ENCODE peak calls at places on chromosomes 12 and 14, in five cellular contexts. R is left ventricle myocardium inferior, S is lower lobe of right lung, Y is HL-60, Q is fibroblast of lung. M is an unnamed sample. For H3K27me3, the result is how much of the 10 kb centered on the place peaks cover.

GRCh38 chr12:94590428-94590827 is 59.9 kb downstream of the TMCC3 start:
- DNase-seq in R (no peak), S (no peak), Y (no peak), Q (no peak), M (no peak)

GRCh38 chr12:132761032-132761910 is at the start of gene ANKLE2:
- DNase-seq in R (peak), S (peak), Y (peak), Q (peak), M (peak)

GRCh38 chr12:132285991-132286681 is 43.3 kb downstream of the GALNT9 start:
- DNase-seq in R (peak), S (peak), Y (no peak), Q (peak), M (peak)

GRCh38 chr14:55241673-55242072 is 29.5 kb upstream of the FBXO34 start:
- DNase-seq in R (no peak), S (no peak), Y (no peak), Q (no peak), M (no peak)

GRCh38 chr12:38823743-38824142 is 81.6 kb downstream of the CPNE8 start:
- DNase-seq in R (no peak), S (no peak), Y (no peak), Q (no peak), M (peak)

GRCh38 chr14:53055003-53055402 is 98.1 kb downstream of the DDHD1 start:
- DNase-seq in R (no peak), S (no peak), Y (no peak), Q (peak), M (peak)

GRCh38 chr12:13205809-13206559 is 9.5 kb downstream of the EMP1 start:
- DNase-seq in R (no peak), S (no peak), Y (no peak), Q (peak), M (peak)

GRCh38 chr14:53062856-53063255 is 90.3 kb downstream of the DDHD1 start:
- DNase-seq in R (no peak), S (no peak), Y (no peak), Q (peak), M (peak)

GRCh38 chr12:69252033-69252432 is 12.7 kb downstream of the CPSF6 start:
- DNase-seq in R (no peak), S (no peak), Y (no peak), Q (no peak), M (no peak)

GRCh38 chr12:124518051-124518932 is 49.1 kb downstream of the NCOR2 start:
- DNase-seq in R (peak), S (peak), Y (no peak), Q (peak), M (peak)

GRCh38 chr14:31930493-31931225 is 146.4 kb upstream of the ARHGAP5 start:
- DNase-seq in R (no peak), S (no peak), Y (no peak), Q (peak), M (peak)

GRCh38 chr14:95361373-95362179 is 41.9 kb upstream of the CLMN start:
- DNase-seq in R (no peak), S (peak), Y (peak), Q (peak), M (peak)

GRCh38 chr12:46174061-46174662 is 94.7 kb downstream of the SLC38A1 start:
- DNase-seq in R (no peak), S (no peak), Y (peak), Q (no peak), M (no peak)

GRCh38 chr14:94021416-94022157 is 4.6 kb upstream of the OTUB2 start:
- DNase-seq in R (peak), S (no peak), Y (no peak), Q (no peak), M (no peak)

GRCh38 chr14:69667938-69668336 is 56.5 kb downstream of the SUSD6 start:
- DNase-seq in R (no peak), S (no peak), Y (no peak), Q (no peak), M (no peak)

GRCh38 chr12:75308279-75308678 is 21.8 kb downstream of the CAPS2 start:
- DNase-seq in R (no peak), S (no peak), Y (no peak), Q (no peak), M (no peak)

GRCh38 chr12:27105746-27106536 is 23.6 kb upstream of the C12orf71 start:
- DNase-seq in R (no peak), S (no peak), Y (no peak), Q (no peak), M (peak)

GRCh38 chr12:100481021-100481420 is 7.4 kb downstream of the NR1H4 start:
- DNase-seq in R (no peak), S (no peak), Y (no peak), Q (no peak), M (no peak)

GRCh38 chr14:98952595-98953325 is 319.2 kb downstream of the BCL11B start:
- DNase-seq in R (no peak), S (no peak), Y (no peak), Q (peak), M (peak)

GRCh38 chr14:80522936-80523335 is 311.6 kb upstream of the DIO2 start:
- DNase-seq in R (no peak), S (no peak), Y (no peak), Q (peak), M (peak)

GRCh38 chr14:74251546-74252030 is 12.3 kb downstream of the VSX2 start:
- DNase-seq in R (peak), S (peak), Y (peak), Q (peak), M (peak)

GRCh38 chr14:50342211-50343080 is 30.3 kb downstream of the DMAC2L start:
- DNase-seq in R (peak), S (peak), Y (no peak), Q (peak), M (peak)

GRCh38 chr12:76611533-76611932 is 52.0 kb upstream of the OSBPL8 start:
- DNase-seq in R (no peak), S (no peak), Y (peak), Q (peak), M (peak)

GRCh38 chr12:108204117-108204516 is 75.0 kb downstream of the WSCD2 start:
- DNase-seq in R (no peak), S (no peak), Y (no peak), Q (no peak), M (no peak)

GRCh38 chr12:41019461-41019860 is 168.7 kb upstream of the PDZRN4 start:
- DNase-seq in R (no peak), S (no peak), Y (no peak), Q (no peak), M (no peak)

GRCh38 chr12:62622177-62622576 is 155.6 kb downstream of the MON2 start:
- DNase-seq in R (no peak), S (no peak), Y (no peak), Q (no peak), M (no peak)

GRCh38 chr12:25051583-25052190 is 102.8 kb upstream of the BCAT1 start:
- DNase-seq in R (no peak), S (peak), Y (peak), Q (no peak), M (no peak)

GRCh38 chr12:112796067-112796466 is 4.5 kb downstream of the RPH3A start:
- DNase-seq in R (no peak), S (no peak), Y (no peak), Q (no peak), M (peak)

GRCh38 chr14:105861985-105862465 is 335.6 kb downstream of the TMEM121 start:
- DNase-seq in R (peak), S (no peak), Y (no peak), Q (no peak), M (no peak)

GRCh38 chr14:91396959-91397815 is 20.4 kb downstream of the CCDC88C start:
- DNase-seq in R (no peak), S (peak), Y (peak), Q (no peak), M (peak)

GRCh38 chr12:29026419-29026818 is 122.7 kb upstream of the FAR2 start:
- DNase-seq in R (no peak), S (no peak), Y (no peak), Q (no peak), M (no peak)

GRCh38 chr12:90515199-90516175 is 439.5 kb downstream of the CCER1 start:
- DNase-seq in R (no peak), S (no peak), Y (no peak), Q (peak), M (peak)

DNA sequence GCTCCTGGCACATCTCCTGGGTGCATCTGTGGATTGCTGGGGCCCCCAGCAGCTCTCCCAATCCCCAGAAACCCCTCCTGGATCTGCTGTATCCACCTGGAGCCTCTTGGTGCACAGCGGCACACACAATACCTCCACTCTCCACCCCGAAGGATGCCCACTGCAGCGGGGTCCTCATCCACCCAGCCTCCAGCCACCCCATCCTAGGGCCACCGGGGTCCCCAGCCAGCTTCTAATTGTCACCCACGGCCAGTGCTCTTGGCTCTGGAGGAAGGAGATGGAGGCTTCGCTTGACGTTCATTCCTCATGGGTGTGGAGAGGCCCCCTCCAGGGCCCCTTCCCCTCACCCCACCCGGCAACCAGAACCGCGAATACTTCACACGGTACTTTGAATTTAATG is 31.6 kb upstream of the TMEM179 start:
- DNase-seq in R (no peak), S (no peak), Y (no peak), Q (no peak), M (no peak)
- H3K27me3 ChIP-seq in R (half or more), S (under half), Y (under half), Q (under half), M (under half)

GRCh38 chr14:88326352-88327103 is 3.5 kb upstream of the KCNK10 start:
- DNase-seq in R (no peak), S (no peak), Y (no peak), Q (no peak), M (no peak)
- H3K27me3 ChIP-seq in R (half or more), S (half or more), Y (half or more), Q (under half), M (under half)

GRCh38 chr12:67698711-67699603 is 50.4 kb downstream of the DYRK2 start:
- DNase-seq in R (no peak), S (no peak), Y (peak), Q (peak), M (peak)
- H3K27me3 ChIP-seq in R (under half), S (under half), Y (under half), Q (under half), M (under half)

DNA sequence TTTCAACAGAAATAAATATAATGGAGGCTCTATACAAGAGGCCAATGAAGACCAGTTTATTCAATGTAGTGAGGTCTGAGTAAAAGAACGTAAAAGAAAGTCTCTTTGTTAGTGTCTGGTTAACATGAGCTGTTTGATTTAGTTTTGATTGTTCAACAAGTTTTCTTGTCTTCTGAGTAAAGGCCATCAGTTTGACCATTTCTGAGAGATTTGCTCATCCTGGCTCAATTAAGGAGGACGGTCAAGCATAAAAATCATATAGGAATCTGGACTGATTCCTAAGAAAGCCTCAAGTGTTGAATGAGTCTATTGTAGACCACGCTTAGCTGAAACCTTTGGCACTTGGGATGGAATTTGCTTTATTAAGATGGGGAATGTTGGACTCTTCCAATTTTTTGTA is 32.5 kb upstream of the FGF23 start:
- DNase-seq in R (no peak), S (no peak), Y (no peak), Q (no peak), M (no peak)
- H3K27me3 ChIP-seq in R (under half), S (under half), Y (under half), Q (under half), M (under half)

GRCh38 chr12:65121956-65122469 is 908 bp upstream of the WIF1 start:
- DNase-seq in R (no peak), S (no peak), Y (no peak), Q (no peak), M (no peak)

GRCh38 chr12:65122661-65123060 is 1.6 kb upstream of the WIF1 start:
- DNase-seq in R (no peak), S (no peak), Y (no peak), Q (no peak), M (no peak)

GRCh38 chr12:65121049-65121955 is at the start of gene WIF1:
- DNase-seq in R (no peak), S (peak), Y (peak), Q (peak), M (peak)

GRCh38 chr12:65123435-65124063 is 2.4 kb upstream of the WIF1 start:
- DNase-seq in R (no peak), S (no peak), Y (peak), Q (peak), M (peak)

GRCh38 chr12:65119063-65119462 is 2.0 kb downstream of the WIF1 start:
- DNase-seq in R (no peak), S (no peak), Y (no peak), Q (no peak), M (no peak)
- H3K27me3 ChIP-seq in R (half or more), S (under half), Y (under half), Q (under half), M (under half)

GRCh38 chr12:57220770-57221168 is 4.2 kb downstream of the NXPH4 start:
- DNase-seq in R (no peak), S (no peak), Y (no peak), Q (no peak), M (no peak)
- H3K27me3 ChIP-seq in R (half or more), S (half or more), Y (half or more), Q (under half), M (half or more)

GRCh38 chr12:53958128-53958527 is 3.4 kb downstream of the HOXC12 start:
- DNase-seq in R (no peak), S (no peak), Y (no peak), Q (no peak), M (no peak)

GRCh38 chr12:53955776-53956250 is 1.1 kb downstream of the HOXC12 start:
- DNase-seq in R (no peak), S (no peak), Y (no peak), Q (no peak), M (no peak)

GRCh38 chr12:53955036-53955775 is 503 bp downstream of the HOXC12 start:
- DNase-seq in R (no peak), S (no peak), Y (no peak), Q (no peak), M (no peak)

GRCh38 chr12:53956251-53956887 is 1.7 kb downstream of the HOXC12 start:
- DNase-seq in R (no peak), S (no peak), Y (peak), Q (no peak), M (no peak)

DNA sequence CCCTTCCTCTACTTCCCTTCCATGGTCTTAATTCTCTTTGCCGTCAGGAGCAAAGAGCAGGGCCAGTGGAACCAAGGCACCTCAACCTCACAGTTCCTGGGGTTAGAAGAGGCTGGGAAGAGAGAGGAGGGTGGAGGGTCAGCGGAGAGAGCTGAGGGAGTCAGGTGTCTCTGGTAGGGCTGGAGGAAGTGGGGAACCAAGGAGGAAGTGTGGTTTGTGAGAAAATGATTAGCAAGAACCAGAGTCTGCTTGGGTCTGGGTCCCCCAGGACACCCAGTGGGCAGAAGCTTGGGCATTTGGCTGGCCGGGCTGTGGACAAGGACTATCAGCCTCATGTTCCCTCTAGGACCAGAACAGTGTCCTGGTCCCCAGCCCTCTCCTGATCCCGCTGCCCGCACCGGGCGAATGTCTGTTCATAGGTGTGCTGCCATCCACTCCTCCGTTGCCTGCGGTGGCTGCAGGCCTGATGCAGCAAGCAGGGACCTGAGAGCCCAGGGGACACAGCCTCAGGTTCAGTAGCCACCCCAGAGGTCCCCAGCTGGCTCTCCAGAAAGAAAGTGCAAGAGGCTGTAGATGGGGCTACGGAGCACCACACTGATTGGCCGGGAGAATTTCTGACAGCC is 2.3 kb downstream of the HOXC12 start:
- DNase-seq in R (no peak), S (no peak), Y (no peak), Q (no peak), M (no peak)
- H3K27me3 ChIP-seq in R (half or more), S (half or more), Y (half or more), Q (half or more), M (half or more)

GRCh38 chr12:89352492-89353187 is at the start of gene DUSP6:
- DNase-seq in R (peak), S (peak), Y (peak), Q (peak), M (peak)
- H3K27me3 ChIP-seq in R (under half), S (under half), Y (under half), Q (under half), M (under half)

DNA sequence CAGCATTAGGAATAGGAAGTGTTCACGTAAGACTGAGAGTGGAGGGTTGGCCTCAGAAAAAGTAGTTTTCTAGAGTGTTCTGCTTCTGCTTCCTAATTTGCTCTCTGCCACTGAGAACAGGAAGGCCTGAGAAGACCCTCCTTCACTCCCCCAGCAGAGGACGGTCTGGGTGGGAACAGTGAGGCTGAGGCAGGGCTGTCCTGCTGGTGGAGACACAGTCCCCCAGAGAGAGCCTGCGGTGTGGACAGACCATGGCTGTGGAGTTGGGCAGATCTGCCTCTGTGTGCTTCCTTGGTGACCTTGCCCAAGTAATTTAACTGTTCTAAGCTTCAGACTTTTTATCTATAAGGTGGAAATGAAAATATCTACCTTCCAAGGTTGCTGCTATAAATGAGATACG is 182.3 kb downstream of the DACT1 start:
- DNase-seq in R (no peak), S (no peak), Y (no peak), Q (no peak), M (no peak)
- H3K27me3 ChIP-seq in R (under half), S (under half), Y (under half), Q (under half), M (under half)

GRCh38 chr12:213527-213932 is 427 bp downstream of the SLC6A12 start:
- DNase-seq in R (no peak), S (no peak), Y (no peak), Q (no peak), M (no peak)

GRCh38 chr12:214005-214736 is at the start of gene SLC6A12:
- DNase-seq in R (no peak), S (no peak), Y (no peak), Q (no peak), M (peak)

GRCh38 chr12:212383-212798 is 1.6 kb downstream of the SLC6A12 start:
- DNase-seq in R (no peak), S (no peak), Y (peak), Q (no peak), M (no peak)

GRCh38 chr12:211639-212382 is 2.1 kb downstream of the SLC6A12 start:
- DNase-seq in R (no peak), S (no peak), Y (no peak), Q (no peak), M (no peak)

DNA sequence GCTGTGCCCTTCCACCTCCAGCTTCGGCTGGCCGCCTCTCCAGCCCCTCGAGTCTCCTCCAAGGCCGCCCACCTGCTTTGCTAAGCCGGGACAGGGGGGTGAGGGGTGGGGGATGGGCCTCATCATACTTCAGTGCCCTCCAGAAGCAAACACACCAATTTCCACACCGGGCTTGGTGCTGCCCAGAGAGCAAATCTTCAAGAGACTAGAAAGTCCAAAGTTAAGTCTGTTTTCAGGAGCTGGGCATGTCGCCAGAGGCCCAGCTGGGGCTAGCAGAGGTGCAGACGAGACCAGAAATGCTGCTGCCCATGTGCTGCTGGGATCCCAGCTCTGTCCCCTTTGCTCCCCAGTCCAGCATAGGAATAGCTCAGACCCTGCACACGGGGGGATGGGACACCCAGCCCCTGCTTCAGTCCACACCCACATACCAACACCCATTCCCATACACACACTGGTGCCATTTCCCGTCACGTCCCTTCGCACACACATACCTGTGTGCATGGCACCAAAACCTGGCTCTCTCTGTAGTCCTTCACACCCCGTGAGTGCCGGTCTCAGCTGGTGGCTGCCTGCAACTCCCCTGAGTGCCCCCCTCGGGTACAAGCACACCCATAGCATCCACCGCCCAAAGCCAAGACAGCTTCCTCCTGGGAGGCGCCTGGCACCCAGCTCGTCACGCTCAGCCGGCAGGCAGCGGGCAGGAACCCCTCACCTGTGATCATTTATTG is 994 bp downstream of the SLC6A12 start:
- DNase-seq in R (peak), S (no peak), Y (peak), Q (peak), M (no peak)
- H3K27me3 ChIP-seq in R (under half), S (under half), Y (under half), Q (under half), M (under half)

M was measured in bronchial epithelial cell.